ENCODE peak calls at places on chromosomes 7 and 10, in six cellular contexts. M is hepatocyte, F is HCT116, K is PC-3, G is GM23248, C is SK-N-SH. J is an unnamed sample. For H3K9me2, the result is how much of the 10 kb centered on the place peaks cover.

GRCh38 chr10:132418520-132419416 is 21.8 kb downstream of the PWWP2B start:
- DNase-seq in M (peak), C (peak), K (peak), G (peak), F (peak), J (peak)

GRCh38 chr7:74306737-74307469 is 17.7 kb downstream of the CLIP2 start:
- DNase-seq in G (peak), M (no peak), K (peak), C (peak), F (no peak), J (no peak)

GRCh38 chr7:81482600-81483186 is 287.2 kb downstream of the HGF start:
- DNase-seq in K (peak), F (peak), C (peak), M (no peak), G (peak), J (peak)

GRCh38 chr7:133021196-133021595 is 60.7 kb downstream of the CHCHD3 start:
- DNase-seq in C (no peak), M (no peak), F (no peak), G (no peak), K (no peak), J (no peak)

GRCh38 chr10:124124123-124124768 is 30.8 kb upstream of the CHST15 start:
- DNase-seq in G (no peak), F (no peak), M (no peak), K (no peak), C (no peak), J (peak)

GRCh38 chr10:70690584-70690983 is 18.3 kb downstream of the ADAMTS14 start:
- DNase-seq in G (no peak), C (no peak), F (no peak), M (no peak), K (no peak), J (no peak)

GRCh38 chr10:29415876-29416275 is 127.0 kb downstream of the LYZL1 start:
- DNase-seq in F (no peak), C (no peak), M (no peak), G (no peak), K (no peak), J (no peak)

GRCh38 chr10:110144526-110144925 is 62.9 kb upstream of the MXI1 start:
- DNase-seq in C (no peak), F (no peak), G (no peak), M (no peak), K (no peak), J (no peak)

GRCh38 chr10:101967713-101968112 is 88.3 kb downstream of the ARMH3 start:
- DNase-seq in M (no peak), F (no peak), C (no peak), G (peak), K (peak), J (no peak)

GRCh38 chr7:77329466-77330168 is 86.5 kb downstream of the GSAP start:
- DNase-seq in M (no peak), K (no peak), C (no peak), G (no peak), F (no peak), J (no peak)

GRCh38 chr7:77327932-77328628 is 88.1 kb downstream of the GSAP start:
- DNase-seq in G (peak), F (no peak), M (no peak), C (no peak), K (peak), J (no peak)

GRCh38 chr7:77326131-77326530 is 90.0 kb downstream of the GSAP start:
- DNase-seq in K (peak), C (no peak), M (no peak), G (peak), F (no peak), J (no peak)

GRCh38 chr7:77328669-77329068 is 87.5 kb downstream of the GSAP start:
- DNase-seq in C (no peak), G (peak), F (no peak), M (no peak), K (peak), J (no peak)

GRCh38 chr7:77327067-77327931 is 88.8 kb downstream of the GSAP start:
- DNase-seq in F (no peak), G (peak), C (peak), M (peak), K (peak), J (no peak)
- TF ChIP-seq EZH2phosphoT487 in F (no peak), G (no peak), C (no peak), M (no peak), K (no peak), J (no peak)

GRCh38 chr7:131897016-131897789 is 340.8 kb upstream of the PODXL start:
- DNase-seq in G (peak), M (no peak), F (peak), C (peak), K (peak), J (no peak)
- H3K9me2 ChIP-seq in G (under half), M (under half), F (under half), C (under half), K (under half), J (under half)

GRCh38 chr10:18615618-18616017 is 35.8 kb downstream of the NSUN6 start:
- DNase-seq in K (peak), C (no peak), G (no peak), F (no peak), M (no peak), J (no peak)

GRCh38 chr10:18611168-18611567 is 40.2 kb downstream of the NSUN6 start:
- DNase-seq in C (no peak), M (no peak), K (no peak), F (no peak), G (no peak), J (no peak)

GRCh38 chr10:18618995-18619394 is 32.4 kb downstream of the NSUN6 start:
- DNase-seq in K (no peak), C (no peak), M (no peak), G (no peak), F (no peak), J (no peak)

GRCh38 chr10:18620856-18621255 is 30.5 kb downstream of the NSUN6 start:
- DNase-seq in F (no peak), M (no peak), G (no peak), C (no peak), K (no peak), J (no peak)

GRCh38 chr10:18616337-18616736 is 35.0 kb downstream of the NSUN6 start:
- DNase-seq in F (no peak), K (peak), M (no peak), C (no peak), G (no peak), J (no peak)
- TF ChIP-seq EZH2phosphoT487 in F (no peak), K (no peak), M (no peak), C (no peak), G (no peak), J (no peak)

GRCh38 chr7:4876586-4876985 is 6.9 kb downstream of the RADIL start:
- DNase-seq in C (no peak), F (no peak), G (no peak), M (no peak), K (no peak), J (no peak)
- H3K9me2 ChIP-seq in C (under half), F (under half), G (under half), M (under half), K (under half), J (under half)

GRCh38 chr10:62635127-62635526 is 169.4 kb upstream of the ADO start:
- DNase-seq in K (no peak), G (peak), F (no peak), C (no peak), M (no peak), J (no peak)
- TF ChIP-seq EZH2phosphoT487 in K (no peak), G (no peak), F (no peak), C (no peak), M (no peak), J (no peak)

DNA sequence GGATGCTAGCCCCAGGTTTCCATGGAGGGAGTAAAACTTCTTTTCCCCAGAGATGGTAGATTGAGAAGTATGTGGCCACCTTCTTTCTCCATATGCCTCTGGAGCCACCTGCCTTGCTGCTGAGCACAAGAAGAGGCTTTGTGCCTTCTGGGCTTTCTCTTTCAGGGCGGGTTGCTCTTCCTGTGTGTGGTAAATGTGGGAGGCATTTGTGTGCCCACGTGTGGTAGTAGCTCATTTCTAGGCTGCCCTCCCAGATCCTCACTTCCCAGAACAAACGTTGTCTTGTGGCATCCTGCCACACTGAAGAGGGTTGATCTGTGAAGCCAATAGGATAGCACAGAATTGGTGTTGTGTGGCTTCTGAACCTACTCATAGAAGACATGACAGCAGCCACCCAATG is 342.0 kb upstream of the PODXL start:
- DNase-seq in M (no peak), K (peak), C (no peak), G (peak), F (no peak), J (no peak)
- H3K9me2 ChIP-seq in M (under half), K (under half), C (under half), G (under half), F (under half), J (under half)

J was measured in OCI-LY7.